ENCODE peak calls at places on chromosomes 4 and X, in eight cellular contexts. M is coronary artery, E is T-helper 9 cell, B is ecto neural progenitor cell, U is lower lobe of right lung, C is DND-41, V is T-helper 2 cell, A is substantia nigra. W is an unnamed sample.

GRCh38 chrX:130975947-130976346 is 72.9 kb upstream of the ENOX2 start:
- DNase-seq in M (no peak), E (no peak), B (no peak), U (no peak), C (peak), V (no peak), A (peak), W (peak)

GRCh38 chrX:12496343-12496742 is 294.9 kb upstream of the PRPS2 start:
- DNase-seq in M (no peak), E (no peak), B (no peak), U (no peak), C (no peak), V (no peak), A (no peak), W (no peak)

GRCh38 chrX:40278340-40279090 is 180.8 kb upstream of the BCOR start:
- DNase-seq in M (no peak), E (peak), B (no peak), U (no peak), C (peak), V (peak), A (no peak), W (no peak)

GRCh38 chr4:31275906-31276305 is 555.7 kb downstream of the PCDH7 start:
- DNase-seq in M (no peak), E (no peak), B (no peak), U (no peak), C (no peak), V (no peak), A (no peak), W (no peak)

GRCh38 chr4:76740866-76741662 is 156.9 kb downstream of the SOWAHB start:
- DNase-seq in M (no peak), E (no peak), B (no peak), U (no peak), C (no peak), V (no peak), A (no peak), W (no peak)

GRCh38 chr4:176053785-176054184 is 11.9 kb upstream of the WDR17 start:
- DNase-seq in M (no peak), E (no peak), B (no peak), U (no peak), C (no peak), V (no peak), A (no peak), W (no peak)

GRCh38 chr4:154559141-154559841 is 3.5 kb upstream of the FGB start:
- DNase-seq in M (no peak), E (no peak), B (no peak), U (no peak), C (peak), V (no peak), A (no peak), W (peak)

GRCh38 chr4:156109943-156110925 is 156.6 kb upstream of the CTSO start:
- DNase-seq in M (no peak), E (no peak), B (no peak), U (no peak), C (no peak), V (no peak), A (no peak), W (no peak)

GRCh38 chrX:87636533-87636932 is 118.9 kb downstream of the KLHL4 start:
- DNase-seq in M (no peak), E (no peak), B (peak), U (no peak), C (peak), V (no peak), A (no peak), W (no peak)

GRCh38 chr4:51866835-51867234 is 23.9 kb downstream of the DCUN1D4 start:
- DNase-seq in M (no peak), E (no peak), B (no peak), U (no peak), C (peak), V (no peak), A (no peak), W (peak)

GRCh38 chr4:84291984-84292383 is 207.1 kb downstream of the NKX6-1 start:
- DNase-seq in M (no peak), E (no peak), B (no peak), U (no peak), C (no peak), V (no peak), A (no peak), W (no peak)

GRCh38 chr4:2166253-2166652 is 75.7 kb downstream of the HAUS3 start:
- DNase-seq in M (no peak), E (no peak), B (no peak), U (no peak), C (no peak), V (no peak), A (no peak), W (no peak)

GRCh38 chrX:47158131-47158530 is 13.1 kb downstream of the RBM10 start:
- DNase-seq in M (no peak), E (no peak), B (no peak), U (no peak), C (no peak), V (no peak), A (no peak), W (no peak)

GRCh38 chrX:51494409-51494808 is 2.0 kb downstream of the NUDT11 start:
- DNase-seq in M (no peak), E (no peak), B (no peak), U (no peak), C (no peak), V (no peak), A (no peak), W (no peak)

W was measured in Ammon's horn.